ENCODE peak calls at places on chromosomes 6 and 20, in seven cellular contexts. V is C1 segment of cervical spinal cord; A is activated naive CD8-positive, alpha-beta T cell treated with anti-CD3 and anti-CD28 coated beads, Interleukin-2, amount 50 U/mL, for 24 hours; M is lung; E is CD14-positive monocyte; D is nephron progenitor cell; J is GM23248. I is an unnamed sample.

GRCh38 chr20:1567392-1568165 is 10.1 kb upstream of the SIRPD start:
- DNase-seq in M (no peak), E (no peak), D (no peak), A (no peak), J (peak; percentile 88), V (no peak), I (no peak)

GRCh38 chr20:34708621-34709043 is 4.5 kb downstream of the TP53INP2 start:
- DNase-seq in A (peak; percentile 75), E (no peak), D (peak; percentile 62), J (peak; percentile 56), M (peak; percentile 38), V (peak; percentile 72), I (no peak)

GRCh38 chr20:43746344-43747137 is 19.7 kb upstream of the GTSF1L start:
- DNase-seq in V (no peak), D (no peak), E (peak; percentile 10), M (no peak), J (no peak), A (no peak), I (no peak)

GRCh38 chr20:39109933-39110818 is 148.0 kb downstream of the DHX35 start:
- DNase-seq in A (no peak), J (no peak), M (no peak), D (no peak), E (no peak), V (no peak), I (no peak)

GRCh38 chr20:20364016-20364746 is 3.7 kb upstream of the INSM1 start:
- DNase-seq in A (peak; percentile 27), V (no peak), M (no peak), J (no peak), E (no peak), D (peak; percentile 33), I (no peak)

GRCh38 chr6:41469951-41470340 is 76.2 kb upstream of the FOXP4 start:
- DNase-seq in J (no peak), E (no peak), M (no peak), D (no peak), A (no peak), V (no peak), I (no peak)

GRCh38 chr6:157271911-157272310 is 51.4 kb downstream of the TMEM242 start:
- DNase-seq in M (no peak), V (no peak), E (no peak), D (no peak), J (no peak), A (no peak), I (no peak)

GRCh38 chr20:47950103-47950502 is 164.8 kb upstream of the SULF2 start:
- DNase-seq in A (no peak), V (no peak), E (no peak), D (no peak), J (peak; percentile 15), M (no peak), I (no peak)

GRCh38 chr6:166775180-166775922 is 148.3 kb upstream of the RPS6KA2 start:
- DNase-seq in M (peak; percentile 57), D (peak; percentile 60), A (peak; percentile 50), E (peak; percentile 60), V (no peak), J (peak; percentile 85), I (peak; percentile 56)

GRCh38 chr20:34713194-34713943 is 9.2 kb downstream of the TP53INP2 start:
- DNase-seq in J (peak; percentile 96), D (no peak), A (no peak), V (no peak), M (no peak), E (no peak), I (no peak)

GRCh38 chr6:15250440-15251168 is 4.7 kb downstream of the JARID2 start:
- DNase-seq in E (no peak), D (no peak), M (no peak), A (no peak), J (no peak), V (no peak), I (no peak)

GRCh38 chr6:158818580-158819212 is 472 bp downstream of the EZR start:
- DNase-seq in V (peak; percentile 80), A (peak; percentile 75), E (peak; percentile 63), D (peak; percentile 68), M (peak; percentile 70), J (peak; percentile 90), I (no peak)

GRCh38 chr6:33427585-33428218 is 7.8 kb downstream of the SYNGAP1 start:
- DNase-seq in A (peak; percentile 66), E (no peak), V (peak; percentile 23), M (no peak), D (peak; percentile 77), J (peak; percentile 72), I (no peak)

GRCh38 chr6:26333458-26334297 is 31.3 kb upstream of the BTN3A2 start:
- DNase-seq in J (no peak), E (no peak), V (no peak), M (no peak), D (no peak), A (no peak), I (no peak)

GRCh38 chr6:105594821-105595220 is 191.9 kb upstream of the PREP start:
- DNase-seq in E (no peak), J (peak; percentile 45), D (no peak), V (no peak), M (no peak), A (no peak), I (no peak)

GRCh38 chr6:4554645-4555044 is 221.6 kb upstream of the CDYL start:
- DNase-seq in A (no peak), E (no peak), V (no peak), J (peak; percentile 21), M (no peak), D (no peak), I (no peak)